ENCODE peak calls at places on chromosomes 4 and X, in five cellular contexts. L is upper lobe of right lung, G is H1, N is endothelial cell of umbilical vein, Z is PC-3. K is an unnamed sample.
A peak's percentile ranks its signal among the peaks of the same experiment; 100 is the strongest.

GRCh38 chr4:84159767-84160166 is 339.3 kb downstream of the NKX6-1 start:
- DNase-seq in L (no peak), G (peak; percentile 47), N (no peak), Z (peak; percentile 45), K (peak; percentile 33)

GRCh38 chrX:103792916-103793540 is 16.4 kb downstream of the PLP1 start:
- DNase-seq in L (no peak), G (no peak), N (no peak), Z (peak; percentile 82), K (no peak)

GRCh38 chr4:81030617-81031388 is at the start of gene BMP3:
- DNase-seq in L (peak; percentile 83), G (peak; percentile 73), N (no peak), Z (peak; percentile 54), K (no peak)

GRCh38 chrX:41553688-41554087 is 106.5 kb downstream of the NYX start:
- DNase-seq in L (no peak), G (no peak), N (peak; percentile 1), Z (peak; percentile 7), K (no peak)

GRCh38 chr4:140239311-140239710 is 85.3 kb upstream of the MAML3 start:
- DNase-seq in L (no peak), G (no peak), N (no peak), Z (no peak), K (no peak)

GRCh38 chr4:5863461-5864113 is 29.3 kb downstream of the CRMP1 start:
- DNase-seq in L (no peak), G (no peak), N (peak; percentile 44), Z (peak; percentile 87), K (no peak)

GRCh38 chrX:3348191-3348590 is 1.7 kb upstream of the MXRA5 start:
- DNase-seq in L (no peak), G (no peak), N (no peak), Z (no peak), K (no peak)

GRCh38 chrX:11792461-11793421 is 34.7 kb downstream of the MSL3 start:
- DNase-seq in L (no peak), G (no peak), N (no peak), Z (peak; percentile 4), K (no peak)

GRCh38 chr4:49217492-49217891 is 231.4 kb downstream of the CWH43 start:
- DNase-seq in L (no peak), G (no peak), N (no peak), Z (no peak), K (no peak)

GRCh38 chr4:87406462-87406861 is 15.5 kb upstream of the HSD17B11 start:
- DNase-seq in L (no peak), G (no peak), N (no peak), Z (no peak), K (no peak)

GRCh38 chrX:107542500-107542899 is 85.8 kb upstream of the PRPS1 start:
- DNase-seq in L (no peak), G (no peak), N (peak; percentile 4), Z (peak; percentile 48), K (no peak)

GRCh38 chrX:6694977-6695376 is 160.1 kb upstream of the VCX3A start:
- DNase-seq in L (no peak), G (no peak), N (no peak), Z (no peak), K (no peak)

GRCh38 chrX:154658957-154659356 is 5.6 kb upstream of the CTAG2 start:
- DNase-seq in L (no peak), G (no peak), N (no peak), Z (no peak), K (no peak)
- H3K9me3 ChIP-seq in L (no peaks in the 10 kb centered on the region), G (no peaks in the 10 kb centered on the region), N (no peaks in the 10 kb centered on the region), Z (no peaks in the 10 kb centered on the region), K (peaks cover 9% of the 10 kb centered on the region)

GRCh38 chr4:151231915-151232595 is 44.9 kb upstream of the PRSS48 start:
- DNase-seq in L (no peak), G (no peak), N (no peak), Z (no peak), K (no peak)

GRCh38 chr4:151227731-151228130 is 49.2 kb upstream of the PRSS48 start:
- DNase-seq in L (no peak), G (no peak), N (peak; percentile 99), Z (peak; percentile 35), K (no peak)

GRCh38 chr4:151226004-151226932 is 50.7 kb upstream of the PRSS48 start:
- DNase-seq in L (no peak), G (no peak), N (peak; percentile 92), Z (peak; percentile 80), K (no peak)

GRCh38 chr4:151223465-151223864 is 53.5 kb upstream of the PRSS48 start:
- DNase-seq in L (no peak), G (no peak), N (no peak), Z (no peak), K (no peak)

DNA sequence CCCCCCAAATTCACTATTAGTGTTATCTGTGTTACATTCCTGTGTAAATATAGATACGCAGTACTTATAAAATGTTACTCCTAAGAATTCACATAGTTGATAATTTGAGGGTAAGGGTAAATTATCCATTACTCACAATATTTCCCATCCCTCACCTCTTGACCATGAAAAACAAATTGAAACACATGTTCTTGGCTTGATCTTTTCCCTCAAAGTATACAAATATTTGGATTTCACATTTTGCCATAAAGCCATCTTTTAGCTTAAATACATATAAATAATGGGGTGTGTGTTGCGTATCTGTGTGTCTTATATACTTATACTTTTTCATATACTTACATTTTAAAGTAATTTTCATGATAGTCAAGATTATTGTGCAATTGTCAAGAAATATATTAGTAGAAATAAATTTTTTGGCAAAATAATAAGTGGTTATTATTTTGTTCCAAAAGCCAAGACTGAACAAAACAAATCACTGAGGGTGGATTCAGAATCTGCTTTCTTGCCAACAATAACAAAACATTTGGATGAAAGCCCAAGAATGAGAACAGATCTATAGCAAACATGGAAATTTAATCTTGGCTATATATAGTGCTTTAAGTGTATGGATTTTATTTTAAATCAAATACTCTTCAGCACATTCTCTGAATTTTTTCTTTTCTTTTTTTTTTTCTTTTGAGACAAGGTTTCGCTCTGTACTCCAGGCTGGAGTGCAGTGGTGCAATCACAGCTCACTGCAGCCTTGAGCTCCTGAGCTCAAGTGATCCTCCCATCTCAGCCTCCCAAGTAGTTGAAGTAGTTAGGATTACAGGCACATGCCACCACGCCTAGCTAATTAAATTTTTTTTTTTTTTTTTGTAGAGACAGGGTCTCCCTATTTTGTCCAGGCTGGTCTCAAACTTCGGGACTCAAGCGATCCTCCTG is 48.5 kb upstream of the PRSS48 start:
- DNase-seq in L (no peak), G (no peak), N (peak; percentile 92), Z (peak; percentile 57), K (no peak)
- H3K4me3 ChIP-seq in L (peak overlapping the region; percentile 50), G (no peak overlapping the region), N (no peak overlapping the region), Z (no peak overlapping the region), K (no peak overlapping the region)

GRCh38 chr4:28842271-28842670 is 1877.9 kb upstream of the PCDH7 start:
- DNase-seq in L (no peak), G (no peak), N (no peak), Z (peak; percentile 6), K (no peak)
- H3K9me3 ChIP-seq in L (no peaks in the 10 kb centered on the region), G (no peaks in the 10 kb centered on the region), N (no peaks in the 10 kb centered on the region), Z (no peaks in the 10 kb centered on the region), K (no peaks in the 10 kb centered on the region)

DNA sequence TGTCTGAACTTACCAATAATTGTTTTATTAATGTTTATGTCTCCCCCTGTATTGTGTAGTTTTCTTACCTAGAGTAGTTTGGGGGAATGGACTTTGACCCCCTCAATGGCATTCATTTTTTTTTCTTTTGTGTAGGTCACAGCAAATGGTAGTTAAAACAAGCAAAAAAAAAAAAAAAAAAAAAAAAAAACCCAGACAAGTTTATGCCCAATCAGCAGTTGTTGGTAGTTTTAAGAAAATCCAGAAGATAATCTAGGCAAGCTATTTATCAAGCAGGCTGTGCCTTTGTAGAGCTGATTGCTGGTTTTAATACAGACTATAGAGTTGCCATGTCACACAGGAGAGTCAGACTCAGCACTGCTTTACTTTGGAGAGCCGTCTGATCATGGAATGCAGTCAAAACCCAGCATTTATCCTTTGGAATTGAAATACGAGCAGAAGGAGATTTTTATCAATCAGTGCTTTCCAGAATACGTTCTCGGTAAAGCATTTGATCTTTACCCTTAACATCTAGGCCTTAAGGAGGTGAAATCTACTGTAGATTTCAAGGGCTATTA is 16.6 kb downstream of the DCUN1D4 start:
- DNase-seq in L (no peak), G (no peak), N (no peak), Z (no peak), K (no peak)
- H3K4me3 ChIP-seq in L (no peak overlapping the region), G (no peak overlapping the region), N (no peak overlapping the region), Z (no peak overlapping the region), K (no peak overlapping the region)

GRCh38 chr4:252065-252601 is 53.1 kb downstream of the ZNF732 start:
- DNase-seq in L (no peak), G (no peak), N (no peak), Z (no peak), K (no peak)
- H3K9me3 ChIP-seq in L (peaks cover 56% of the 10 kb centered on the region), G (peaks cover 54% of the 10 kb centered on the region), N (no peaks in the 10 kb centered on the region), Z (peaks cover 46% of the 10 kb centered on the region), K (peaks cover 100% of the 10 kb centered on the region)

DNA sequence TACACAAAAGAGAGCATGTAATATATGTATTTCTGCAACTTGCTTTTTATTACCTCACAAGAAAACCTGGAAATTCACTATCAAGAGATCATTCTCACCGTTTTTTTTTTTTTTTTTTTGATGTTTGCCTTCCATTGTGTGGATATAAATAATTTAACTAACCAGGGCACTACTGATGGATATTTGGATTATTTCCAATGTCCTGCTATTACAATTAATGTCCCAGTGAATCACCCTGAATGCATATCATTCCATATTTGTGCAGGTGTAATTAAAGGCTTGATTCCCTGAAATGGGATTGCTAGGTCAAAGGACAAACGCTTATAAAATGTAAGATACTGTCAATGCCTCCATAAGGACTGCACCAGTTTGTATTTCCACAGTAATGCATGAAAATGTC is 87.8 kb downstream of the NCAPG start:
- DNase-seq in L (no peak), G (no peak), N (peak; percentile 71), Z (no peak), K (no peak)
- H3K4me3 ChIP-seq in L (no peak overlapping the region), G (no peak overlapping the region), N (no peak overlapping the region), Z (no peak overlapping the region), K (no peak overlapping the region)